ENCODE peak calls at places on chromosomes 4 and X, in seven cellular contexts. F is CD8-positive, alpha-beta T cell; E is mucosa of descending colon; W is upper lobe of right lung; J is psoas muscle; U is heart left ventricle; T is kidney. R is an unnamed sample.

GRCh38 chr4:11801466-11802446 is 373.1 kb upstream of the HS3ST1 start:
- DNase-seq in F (no peak), E (no peak), W (no peak), J (no peak), U (no peak), T (no peak), R (no peak)

GRCh38 chr4:118964891-118965411 is 76.3 kb downstream of the SYNPO2 start:
- DNase-seq in F (no peak), E (no peak), W (no peak), J (no peak), U (no peak), T (peak; percentile 83), R (no peak)

GRCh38 chrX:69153060-69153730 is 12.1 kb downstream of the PJA1 start:
- DNase-seq in F (no peak), E (no peak), W (no peak), J (no peak), U (no peak), T (peak; percentile 89), R (no peak)

GRCh38 chr4:182231080-182231479 is 12.1 kb upstream of the TENM3 start:
- DNase-seq in F (no peak), E (no peak), W (no peak), J (no peak), U (no peak), T (no peak), R (no peak)

GRCh38 chrX:56795309-56795868 is 66.3 kb downstream of the NBDY start:
- DNase-seq in F (no peak), E (no peak), W (peak; percentile 12), J (no peak), U (no peak), T (no peak), R (no peak)

GRCh38 chrX:33087411-33087810 is 123.9 kb downstream of the DMD start:
- DNase-seq in F (no peak), E (no peak), W (no peak), J (no peak), U (no peak), T (no peak), R (no peak)

GRCh38 chr4:110249687-110250387 is 51.4 kb upstream of the ELOVL6 start:
- DNase-seq in F (no peak), E (no peak), W (no peak), J (no peak), U (no peak), T (no peak), R (no peak)

GRCh38 chr4:82770607-82771006 is 28.0 kb downstream of the SCD5 start:
- DNase-seq in F (no peak), E (no peak), W (no peak), J (no peak), U (no peak), T (no peak), R (no peak)

GRCh38 chrX:38880460-38880859 is 79.2 kb downstream of the MID1IP1 start:
- DNase-seq in F (no peak), E (no peak), W (no peak), J (no peak), U (no peak), T (no peak), R (no peak)

GRCh38 chr4:111556141-111556781 is 589.0 kb upstream of the FAM241A start:
- DNase-seq in F (no peak), E (no peak), W (no peak), J (no peak), U (no peak), T (no peak), R (no peak)

GRCh38 chrX:34956915-34957314 is 14.3 kb downstream of the FAM47B start:
- DNase-seq in F (no peak), E (no peak), W (no peak), J (no peak), U (no peak), T (no peak), R (no peak)

GRCh38 chr4:148445071-148445902 is 3.1 kb upstream of the NR3C2 start:
- DNase-seq in F (peak; percentile 66), E (peak; percentile 85), W (peak; percentile 84), J (peak; percentile 84), U (peak; percentile 85), T (peak; percentile 88), R (peak; percentile 73)

GRCh38 chrX:105460366-105460765 is 239.9 kb upstream of the TEX13A start:
- DNase-seq in F (no peak), E (no peak), W (no peak), J (no peak), U (no peak), T (no peak), R (no peak)

GRCh38 chr4:45475490-45475889 is 648.4 kb downstream of the GABRG1 start:
- DNase-seq in F (no peak), E (no peak), W (no peak), J (no peak), U (no peak), T (no peak), R (no peak)

GRCh38 chrX:23840674-23841073 is 57.7 kb downstream of the SAT1 start:
- DNase-seq in F (no peak), E (no peak), W (no peak), J (no peak), U (no peak), T (no peak), R (no peak)

GRCh38 chrX:8748855-8749254 is 16.9 kb upstream of the ANOS1 start:
- DNase-seq in F (no peak), E (no peak), W (no peak), J (no peak), U (no peak), T (no peak), R (no peak)

GRCh38 chr4:184118516-184118915 is 99.2 kb downstream of the ENPP6 start:
- DNase-seq in F (no peak), E (no peak), W (no peak), J (no peak), U (no peak), T (no peak), R (no peak)

GRCh38 chrX:130623508-130623907 is 221.7 kb downstream of the RBMX2 start:
- DNase-seq in F (no peak), E (no peak), W (no peak), J (no peak), U (no peak), T (no peak), R (no peak)

GRCh38 chr4:118807659-118808058 is 28.3 kb downstream of the SEC24D start:
- DNase-seq in F (no peak), E (no peak), W (no peak), J (no peak), U (no peak), T (no peak), R (no peak)

GRCh38 chrX:119687661-119688413 is 5.1 kb downstream of the SEPTIN6 start:
- DNase-seq in F (no peak), E (no peak), W (no peak), J (no peak), U (no peak), T (peak; percentile 43), R (no peak)

GRCh38 chr4:73841243-73841925 is 4.9 kb downstream of the CXCL6 start:
- DNase-seq in F (no peak), E (no peak), W (no peak), J (no peak), U (no peak), T (no peak), R (no peak)

GRCh38 chr4:116018831-116019230 is 905.4 kb upstream of the NDST4 start:
- DNase-seq in F (no peak), E (no peak), W (no peak), J (no peak), U (no peak), T (no peak), R (no peak)

GRCh38 chr4:116015549-116015948 is 902.1 kb upstream of the NDST4 start:
- DNase-seq in F (no peak), E (no peak), W (no peak), J (no peak), U (no peak), T (no peak), R (no peak)

GRCh38 chr4:116023049-116023448 is 909.6 kb upstream of the NDST4 start:
- DNase-seq in F (no peak), E (no peak), W (no peak), J (no peak), U (no peak), T (no peak), R (no peak)

GRCh38 chr4:116016201-116016600 is 902.8 kb upstream of the NDST4 start:
- DNase-seq in F (no peak), E (no peak), W (no peak), J (no peak), U (peak; percentile 48), T (no peak), R (no peak)

DNA sequence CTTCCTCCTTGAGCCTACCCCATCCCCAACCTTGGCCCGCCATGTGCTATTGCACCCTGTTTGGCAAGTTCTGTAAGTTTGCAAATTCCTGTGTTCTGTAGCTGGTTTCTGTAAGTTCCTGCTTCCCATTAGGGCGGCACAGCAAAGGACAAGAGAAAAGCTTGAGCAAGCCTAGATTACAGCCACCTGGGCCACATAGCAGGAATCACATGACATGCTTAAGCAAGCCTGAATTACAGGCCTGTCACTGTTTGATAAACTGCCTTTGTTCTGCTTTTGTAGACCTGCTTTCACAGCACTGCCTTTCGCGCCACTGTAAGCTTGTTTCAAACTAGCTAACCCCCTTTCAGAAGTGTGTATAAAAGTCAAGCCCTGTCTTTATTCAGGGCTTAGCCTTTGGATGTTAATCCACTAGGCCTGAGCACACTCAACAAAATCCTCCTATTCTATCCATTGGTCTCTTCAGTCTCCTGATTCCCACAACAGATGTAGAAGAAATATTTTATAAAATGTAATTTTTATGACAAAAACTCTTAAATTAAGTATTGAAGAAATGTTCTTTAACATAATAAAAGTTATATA is 906.8 kb upstream of the NDST4 start:
- DNase-seq in F (no peak), E (no peak), W (no peak), J (no peak), U (no peak), T (no peak), R (no peak)
- H3K9me3 ChIP-seq in F (peaks cover 17% of the 10 kb centered on the region), E (peaks cover 55% of the 10 kb centered on the region), W (peaks cover 4% of the 10 kb centered on the region), J (peaks cover 14% of the 10 kb centered on the region), U (peaks cover 16% of the 10 kb centered on the region), T (peaks cover 31% of the 10 kb centered on the region), R (peaks cover 4% of the 10 kb centered on the region)

DNA sequence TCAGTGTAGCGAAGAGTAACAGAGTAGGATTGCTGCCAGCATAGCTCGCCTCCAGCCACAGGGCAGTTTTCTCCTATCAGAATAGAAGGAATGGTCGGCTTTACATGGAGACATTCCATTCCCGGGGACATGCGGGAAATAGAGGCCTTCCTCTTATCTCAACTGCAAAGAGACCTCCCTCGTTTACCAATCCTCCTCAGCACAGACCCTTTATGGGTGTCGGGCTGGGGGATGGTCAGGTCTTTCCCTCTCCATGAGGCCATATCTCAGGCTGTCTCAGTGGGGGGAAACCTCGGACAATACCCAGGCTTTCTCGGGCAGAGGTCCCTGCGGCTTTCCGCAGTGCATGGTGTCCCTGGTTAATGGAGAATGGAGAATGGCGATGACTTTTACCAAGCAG is 285.0 kb downstream of the ASMT start:
- DNase-seq in F (no peak), E (no peak), W (no peak), J (no peak), U (no peak), T (no peak), R (no peak)
- H3K9me3 ChIP-seq in F (no peaks in the 10 kb centered on the region), E (no peaks in the 10 kb centered on the region), W (no peaks in the 10 kb centered on the region), J (no peaks in the 10 kb centered on the region), U (no peaks in the 10 kb centered on the region), T (no peaks in the 10 kb centered on the region), R (no peaks in the 10 kb centered on the region)

GRCh38 chr4:57020467-57021101 is 41.9 kb downstream of the POLR2B start:
- DNase-seq in F (no peak), E (no peak), W (no peak), J (no peak), U (no peak), T (no peak), R (no peak)
- H3K9me3 ChIP-seq in F (no peaks in the 10 kb centered on the region), E (no peaks in the 10 kb centered on the region), W (no peaks in the 10 kb centered on the region), J (no peaks in the 10 kb centered on the region), U (no peaks in the 10 kb centered on the region), T (no peaks in the 10 kb centered on the region), R (no peaks in the 10 kb centered on the region)

GRCh38 chrX:144819406-144819805 is 427.9 kb upstream of the SPANXN1 start:
- DNase-seq in F (no peak), E (no peak), W (no peak), J (no peak), U (no peak), T (no peak), R (no peak)
- H3K9me3 ChIP-seq in F (no peaks in the 10 kb centered on the region), E (no peaks in the 10 kb centered on the region), W (no peaks in the 10 kb centered on the region), J (no peaks in the 10 kb centered on the region), U (no peaks in the 10 kb centered on the region), T (no peaks in the 10 kb centered on the region), R (no peaks in the 10 kb centered on the region)